ENCODE peak calls at places on chromosome 14, in four cellular contexts. One of them, this sample, is unnamed.

GRCh38 chr14:35083530-35084150 is 37.6 kb downstream of the FAM177A1 start:
- DNase-seq in RWPE1: no peak
- DNase-seq in tibial nerve: no peak
- DNase-seq in GM20000: no peak
- DNase-seq in this sample: no peak

GRCh38 chr14:58822856-58823255 is 185.1 kb downstream of the DACT1 start:
- DNase-seq in RWPE1: no peak
- DNase-seq in tibial nerve: no peak
- DNase-seq in GM20000: no peak
- DNase-seq in this sample: no peak

GRCh38 chr14:55136241-55136640 is 7.2 kb downstream of the LGALS3 start:
- DNase-seq in RWPE1: no peak
- DNase-seq in tibial nerve: no peak
- DNase-seq in GM20000: no peak
- DNase-seq in this sample: no peak

GRCh38 chr14:75979071-75979571 is 2.7 kb downstream of the TGFB3 start:
- DNase-seq in RWPE1: peak
- DNase-seq in tibial nerve: peak
- DNase-seq in GM20000: peak
- DNase-seq in this sample: no peak

GRCh38 chr14:85533821-85534271 is 3.9 kb downstream of the FLRT2 start:
- DNase-seq in RWPE1: peak
- DNase-seq in tibial nerve: no peak
- DNase-seq in GM20000: peak
- DNase-seq in this sample: no peak

GRCh38 chr14:21382886-21383847 is 652 bp downstream of the SUPT16H start:
- DNase-seq in RWPE1: peak
- DNase-seq in tibial nerve: peak
- DNase-seq in GM20000: peak
- DNase-seq in this sample: peak

GRCh38 chr14:36996133-36996856 is 176.1 kb downstream of the SLC25A21 start:
- DNase-seq in RWPE1: peak
- DNase-seq in tibial nerve: no peak
- DNase-seq in GM20000: no peak
- DNase-seq in this sample: no peak

GRCh38 chr14:24690492-24690891 is 56.5 kb upstream of the GZMB start:
- DNase-seq in RWPE1: no peak
- DNase-seq in tibial nerve: no peak
- DNase-seq in GM20000: no peak
- DNase-seq in this sample: no peak

GRCh38 chr14:94051115-94051514 is 25.0 kb downstream of the OTUB2 start:
- DNase-seq in RWPE1: no peak
- DNase-seq in tibial nerve: peak
- DNase-seq in GM20000: no peak
- DNase-seq in this sample: no peak

DNA sequence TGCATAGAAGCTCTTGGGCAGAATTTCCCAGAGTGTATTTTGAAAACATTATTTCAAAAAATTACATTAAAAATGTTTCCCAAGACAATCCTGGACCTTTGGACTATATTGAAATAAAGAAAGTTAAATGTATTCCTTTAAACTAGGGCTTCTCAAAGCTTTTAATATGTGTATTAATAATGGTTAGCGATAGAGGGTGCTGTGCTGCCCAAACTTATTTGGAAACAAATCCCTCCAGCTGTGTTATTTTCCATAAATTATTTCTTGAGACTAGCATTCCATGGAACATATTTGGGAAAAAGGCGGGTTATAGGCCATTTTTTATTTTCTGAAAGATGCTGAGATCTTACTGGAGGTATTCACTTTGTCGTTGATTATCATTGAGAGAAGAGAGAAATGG is 397.8 kb upstream of the MIS18BP1 start:
- DNase-seq in RWPE1: no peak
- DNase-seq in tibial nerve: no peak
- DNase-seq in GM20000: no peak
- DNase-seq in this sample: no peak
- TF ChIP-seq CTCF in RWPE1: no peak
- TF ChIP-seq CTCF in tibial nerve: no peak
- TF ChIP-seq CTCF in GM20000: no peak
- TF ChIP-seq CTCF in this sample: no peak

DNA sequence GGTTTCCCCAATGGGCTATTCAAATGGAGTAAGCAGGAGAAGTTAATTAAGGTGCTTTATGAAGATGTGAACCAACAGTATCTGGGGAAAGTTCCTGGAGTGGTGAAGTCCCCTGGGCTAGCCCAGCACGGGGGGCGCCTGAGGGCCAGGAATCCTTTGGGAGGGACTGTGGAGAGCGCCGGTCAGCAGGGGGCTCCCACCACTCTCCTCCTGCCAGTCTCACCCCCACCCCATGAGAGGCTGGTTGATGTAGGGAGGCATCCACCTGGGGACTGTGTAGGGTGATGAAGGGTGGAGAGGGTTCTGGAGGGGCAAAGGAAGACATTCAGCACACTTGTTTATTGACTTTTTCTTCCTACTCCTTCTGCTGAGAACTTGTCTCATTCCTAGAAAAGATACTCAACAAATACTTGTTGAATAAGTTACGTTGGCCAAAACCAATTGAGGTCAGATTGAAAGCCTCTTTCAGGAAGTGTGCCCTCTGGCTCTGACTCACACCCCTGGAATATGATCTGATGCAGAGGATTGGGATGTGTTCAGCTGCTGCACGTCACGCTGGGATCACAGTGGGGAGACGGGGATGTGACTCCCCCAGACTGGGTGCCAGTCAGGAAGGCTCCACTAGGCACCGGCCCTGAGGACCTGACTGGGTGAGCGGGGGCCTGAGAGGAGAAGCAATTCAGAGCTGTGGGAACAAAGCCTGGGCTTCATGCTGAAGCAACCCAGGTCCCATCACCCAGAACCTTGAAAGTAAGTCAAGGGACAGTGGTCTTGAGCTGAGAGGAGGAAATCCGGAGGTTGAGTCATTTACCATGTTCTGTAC is 4.2 kb downstream of the CEBPE start:
- DNase-seq in RWPE1: peak
- DNase-seq in tibial nerve: no peak
- DNase-seq in GM20000: no peak
- DNase-seq in this sample: peak
- TF ChIP-seq CTCF in RWPE1: no peak
- TF ChIP-seq CTCF in tibial nerve: no peak
- TF ChIP-seq CTCF in GM20000: no peak
- TF ChIP-seq CTCF in this sample: no peak

GRCh38 chr14:38363217-38363616 is 107.3 kb upstream of the CLEC14A start:
- DNase-seq in RWPE1: no peak
- DNase-seq in tibial nerve: no peak
- DNase-seq in GM20000: no peak
- DNase-seq in this sample: no peak

GRCh38 chr14:38366374-38366773 is 110.5 kb upstream of the CLEC14A start:
- DNase-seq in RWPE1: no peak
- DNase-seq in tibial nerve: no peak
- DNase-seq in GM20000: no peak
- DNase-seq in this sample: no peak

GRCh38 chr14:38367922-38368321 is 112.0 kb upstream of the CLEC14A start:
- DNase-seq in RWPE1: no peak
- DNase-seq in tibial nerve: no peak
- DNase-seq in GM20000: no peak
- DNase-seq in this sample: no peak
- TF ChIP-seq CTCF in RWPE1: no peak
- TF ChIP-seq CTCF in tibial nerve: no peak
- TF ChIP-seq CTCF in GM20000: no peak
- TF ChIP-seq CTCF in this sample: no peak

GRCh38 chr14:100419856-100420255 is 96.7 kb downstream of the SLC25A47 start:
- DNase-seq in RWPE1: no peak
- DNase-seq in tibial nerve: no peak
- DNase-seq in GM20000: no peak
- DNase-seq in this sample: no peak
- TF ChIP-seq CTCF in RWPE1: no peak
- TF ChIP-seq CTCF in tibial nerve: no peak
- TF ChIP-seq CTCF in GM20000: no peak
- TF ChIP-seq CTCF in this sample: no peak

DNA sequence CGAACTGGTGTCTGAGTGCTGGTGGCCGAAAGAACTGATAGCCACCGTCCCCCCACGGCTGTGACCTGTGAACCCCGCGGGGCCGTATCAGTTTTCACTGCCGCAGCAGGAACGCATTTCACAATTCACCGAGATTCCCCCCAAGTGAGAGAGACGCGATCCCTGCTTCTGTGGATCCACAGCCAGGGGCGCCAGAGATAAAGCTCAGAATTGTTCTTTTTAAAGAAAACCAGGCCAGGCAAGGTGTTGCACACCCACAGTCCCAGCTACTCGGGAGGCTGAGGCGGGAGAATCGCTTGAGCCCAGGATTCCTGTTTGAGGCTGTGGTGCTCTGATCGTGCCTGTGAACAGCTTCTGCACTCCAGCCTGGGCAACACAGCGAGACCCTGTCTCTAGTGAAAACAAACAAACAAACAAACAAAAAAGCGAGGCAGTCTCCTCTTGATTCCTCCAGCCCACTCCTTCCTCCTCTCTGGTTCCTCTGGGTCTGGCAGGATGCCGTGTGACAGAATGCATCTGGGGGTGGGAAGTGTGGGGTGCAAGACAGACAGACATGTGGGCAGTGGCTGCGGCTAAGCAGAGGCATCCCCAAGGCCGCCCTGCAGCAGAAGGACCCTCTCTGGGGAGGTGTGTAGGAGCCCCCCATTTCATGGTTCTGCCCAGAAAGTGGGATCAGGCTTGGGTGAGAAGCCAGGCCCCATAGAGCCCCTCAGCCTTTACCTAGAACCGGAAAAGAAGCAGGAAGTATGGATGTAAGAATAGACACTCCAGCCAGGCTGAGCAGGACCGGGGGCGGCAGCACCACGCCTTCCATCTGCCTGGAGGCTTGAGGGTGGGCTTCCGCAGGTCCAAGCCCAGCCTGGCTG is 39.2 kb upstream of the PPP1R13B start:
- DNase-seq in RWPE1: no peak
- DNase-seq in tibial nerve: no peak
- DNase-seq in GM20000: no peak
- DNase-seq in this sample: no peak
- TF ChIP-seq CTCF in RWPE1: no peak
- TF ChIP-seq CTCF in tibial nerve: peak
- TF ChIP-seq CTCF in GM20000: no peak
- TF ChIP-seq CTCF in this sample: no peak

GRCh38 chr14:26527095-26527494 is 70.7 kb downstream of the NOVA1 start:
- DNase-seq in RWPE1: no peak
- DNase-seq in tibial nerve: no peak
- DNase-seq in GM20000: no peak
- DNase-seq in this sample: no peak
- TF ChIP-seq CTCF in RWPE1: no peak
- TF ChIP-seq CTCF in tibial nerve: no peak
- TF ChIP-seq CTCF in GM20000: no peak
- TF ChIP-seq CTCF in this sample: no peak

GRCh38 chr14:50109342-50109741 is 7.0 kb downstream of the VCPKMT start:
- DNase-seq in RWPE1: no peak
- DNase-seq in tibial nerve: no peak
- DNase-seq in GM20000: no peak
- DNase-seq in this sample: no peak
- TF ChIP-seq CTCF in RWPE1: no peak
- TF ChIP-seq CTCF in tibial nerve: no peak
- TF ChIP-seq CTCF in GM20000: no peak
- TF ChIP-seq CTCF in this sample: no peak

DNA sequence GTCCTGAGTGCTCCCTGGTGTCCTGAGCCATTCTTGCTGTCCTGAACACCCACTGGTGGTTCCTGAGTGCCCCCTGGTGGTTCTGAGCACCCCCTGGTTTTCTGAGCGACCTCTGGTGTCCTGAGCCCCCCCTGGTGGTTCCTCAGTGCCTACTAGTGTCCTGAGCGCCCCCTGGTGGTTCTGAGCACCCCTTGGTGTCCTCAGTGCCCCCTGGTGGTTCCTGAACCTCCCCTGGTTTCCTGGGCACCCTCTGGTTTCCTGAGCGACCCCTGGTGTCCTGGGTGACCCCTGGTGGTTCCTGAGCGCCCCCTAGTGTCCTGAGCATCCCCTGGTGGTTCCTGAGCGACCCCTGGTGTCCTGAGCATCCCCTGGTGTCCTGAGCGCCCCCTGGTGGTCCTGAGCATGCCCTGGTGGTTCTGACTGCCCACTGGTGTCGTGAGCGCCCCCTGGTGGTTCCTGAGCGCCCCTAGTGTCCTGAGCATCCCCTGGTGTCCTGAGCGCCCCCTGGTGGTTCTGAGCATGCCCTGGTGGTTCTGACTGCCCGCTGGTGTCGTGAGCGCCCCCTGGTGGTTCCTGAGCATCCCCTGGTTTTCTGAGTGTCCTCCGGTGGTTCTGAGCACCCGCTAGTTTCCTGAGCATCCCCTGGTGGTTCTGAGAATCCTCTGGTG is 473.1 kb downstream of the TMEM121 start:
- DNase-seq in RWPE1: no peak
- DNase-seq in tibial nerve: no peak
- DNase-seq in GM20000: peak
- DNase-seq in this sample: peak
- TF ChIP-seq CTCF in RWPE1: peak
- TF ChIP-seq CTCF in tibial nerve: no peak
- TF ChIP-seq CTCF in GM20000: peak
- TF ChIP-seq CTCF in this sample: peak

GRCh38 chr14:74549588-74549987 is 56.0 kb downstream of the ISCA2 start:
- DNase-seq in RWPE1: peak
- DNase-seq in tibial nerve: no peak
- DNase-seq in GM20000: no peak
- DNase-seq in this sample: no peak
- TF ChIP-seq CTCF in RWPE1: no peak
- TF ChIP-seq CTCF in tibial nerve: no peak
- TF ChIP-seq CTCF in GM20000: no peak
- TF ChIP-seq CTCF in this sample: no peak

GRCh38 chr14:65604946-65605345 is 192.4 kb downstream of the FUT8 start:
- DNase-seq in RWPE1: no peak
- DNase-seq in tibial nerve: no peak
- DNase-seq in GM20000: no peak
- DNase-seq in this sample: no peak
- TF ChIP-seq CTCF in RWPE1: peak
- TF ChIP-seq CTCF in tibial nerve: no peak
- TF ChIP-seq CTCF in GM20000: no peak
- TF ChIP-seq CTCF in this sample: no peak

This sample was measured in CD14-positive monocyte.